ENCODE peak calls at places on chromosomes 5 and 9, in four cellular contexts. M is left ventricle myocardium inferior, A is adipocyte, H is hypothalamus. T is an unnamed sample.

GRCh38 chr5:61658592-61659008 is 326.5 kb downstream of the ZSWIM6 start:
- DNase-seq in M (peak), H (peak), A (peak), T (peak)

GRCh38 chr5:176965633-176966032 is 40.9 kb downstream of the UIMC1 start:
- DNase-seq in M (no peak), H (no peak), A (no peak), T (no peak)

GRCh38 chr5:81748556-81748955 is 2.3 kb downstream of the SSBP2 start:
- DNase-seq in M (no peak), H (no peak), A (peak), T (no peak)

GRCh38 chr9:113361304-113362018 is 12.1 kb downstream of the BSPRY start:
- DNase-seq in M (no peak), A (peak), H (no peak), T (peak)

GRCh38 chr5:131104169-131104775 is 60.8 kb downstream of the HINT1 start:
- DNase-seq in A (peak), H (no peak), M (no peak), T (no peak)

GRCh38 chr9:98995971-98996504 is 52.3 kb downstream of the COL15A1 start:
- DNase-seq in M (no peak), A (no peak), H (no peak), T (peak)

GRCh38 chr5:80761966-80762365 is 107.2 kb upstream of the DHFR start:
- DNase-seq in A (no peak), H (no peak), M (no peak), T (no peak)

GRCh38 chr5:103258957-103259704 is 568 bp downstream of the MACIR start:
- DNase-seq in H (peak), A (peak), M (peak), T (peak)

GRCh38 chr5:9020996-9021395 is 524.9 kb downstream of the SEMA5A start:
- DNase-seq in H (no peak), M (no peak), A (no peak), T (peak)

GRCh38 chr5:150484964-150485769 is 22.8 kb upstream of the NDST1 start:
- DNase-seq in A (no peak), M (no peak), H (peak), T (no peak)

GRCh38 chr5:1513326-1514026 is 10.3 kb downstream of the LPCAT1 start:
- DNase-seq in A (no peak), H (no peak), M (peak), T (no peak)

GRCh38 chr5:1800470-1801060 is 642 bp upstream of the NDUFS6 start:
- DNase-seq in A (peak), M (no peak), H (no peak), T (peak)

GRCh38 chr9:78267889-78268288 is 29.0 kb upstream of the PSAT1 start:
- DNase-seq in M (no peak), H (no peak), A (no peak), T (no peak)

GRCh38 chr5:171965740-171966139 is 40.7 kb downstream of the FBXW11 start:
- DNase-seq in A (no peak), H (no peak), M (no peak), T (no peak)

GRCh38 chr5:163534476-163535172 is 29.2 kb downstream of the MAT2B start:
- DNase-seq in A (no peak), H (no peak), M (no peak), T (no peak)

GRCh38 chr5:57072218-57072892 is 101.5 kb upstream of the GPBP1 start:
- DNase-seq in A (no peak), H (no peak), M (no peak), T (no peak)

GRCh38 chr9:83219154-83219923 is 156.4 kb upstream of the RASEF start:
- DNase-seq in H (peak), A (peak), M (peak), T (peak)

GRCh38 chr5:125044491-125045282 is 298.2 kb upstream of the ZNF608 start:
- DNase-seq in A (peak), M (no peak), H (no peak), T (peak)

GRCh38 chr9:114856942-114857315 is 51.1 kb upstream of the TNFSF15 start:
- DNase-seq in A (no peak), M (no peak), H (no peak), T (peak)

GRCh38 chr5:1419476-1420210 is 25.6 kb downstream of the SLC6A3 start:
- DNase-seq in H (no peak), A (no peak), M (no peak), T (no peak)